ENCODE peak calls at places on chromosomes 16 and 17, in seven cellular contexts. D is AG10803, A is lower leg skin, E is K562, B is heart left ventricle, J is body of pancreas, P is mesendoderm. F is an unnamed sample.

GRCh38 chr16:71927383-71927782 is 32.1 kb downstream of the IST1 start:
- DNase-seq in D (peak), B (peak), J (peak), E (no peak), A (peak), P (peak), F (peak)

GRCh38 chr16:89119161-89119621 is 25.5 kb downstream of the ACSF3 start:
- DNase-seq in J (no peak), E (no peak), P (no peak), D (no peak), B (no peak), A (no peak), F (no peak)

GRCh38 chr17:75888484-75888883 is 8.3 kb downstream of the TRIM65 start:
- DNase-seq in D (no peak), E (no peak), B (no peak), J (no peak), P (no peak), A (no peak), F (no peak)

GRCh38 chr17:38676706-38677504 is 2.1 kb upstream of the EPOP start:
- DNase-seq in A (peak), D (peak), E (peak), P (peak), B (peak), J (peak), F (peak)

GRCh38 chr16:56789360-56789759 is 59.4 kb downstream of the NUP93 start:
- DNase-seq in J (peak), E (no peak), A (peak), P (peak), D (peak), B (peak), F (no peak)

GRCh38 chr17:75059369-75060345 is 12.6 kb downstream of the KCTD2 start:
- DNase-seq in E (no peak), B (peak), D (peak), J (peak), A (no peak), P (peak), F (no peak)

GRCh38 chr17:65865715-65866425 is 304.4 kb upstream of the AXIN2 start:
- DNase-seq in E (no peak), J (no peak), D (no peak), P (no peak), A (no peak), B (no peak), F (no peak)

GRCh38 chr16:82192665-82193064 is 22.6 kb upstream of the MPHOSPH6 start:
- DNase-seq in A (no peak), P (no peak), J (peak), D (peak), E (no peak), B (no peak), F (peak)

GRCh38 chr17:73932216-73932749 is 271.2 kb upstream of the RPL38 start:
- DNase-seq in J (no peak), E (no peak), B (no peak), A (no peak), D (no peak), P (no peak), F (no peak)

GRCh38 chr16:89313583-89313982 is 96.1 kb downstream of the ZNF778 start:
- DNase-seq in J (peak), A (no peak), D (no peak), E (no peak), B (no peak), P (no peak), F (no peak)

GRCh38 chr17:18002171-18002570 is 29.5 kb downstream of the DRC3 start:
- DNase-seq in P (no peak), D (peak), J (no peak), B (no peak), A (no peak), E (no peak), F (no peak)

GRCh38 chr16:87705780-87706277 is 60.0 kb downstream of the KLHDC4 start:
- DNase-seq in A (no peak), P (no peak), B (no peak), J (peak), D (no peak), E (no peak), F (no peak)

GRCh38 chr17:50541916-50542688 is 4.9 kb upstream of the SPATA20 start:
- DNase-seq in A (peak), B (peak), P (peak), J (peak), E (peak), D (peak), F (peak)

GRCh38 chr17:7544911-7545310 is 3.9 kb upstream of the TNFSF12 start:
- DNase-seq in J (no peak), A (no peak), D (no peak), E (no peak), P (no peak), B (no peak), F (no peak)

GRCh38 chr16:68281368-68282063 is 17.2 kb downstream of the SLC7A6 start:
- DNase-seq in E (no peak), J (no peak), P (no peak), D (no peak), A (no peak), B (no peak), F (no peak)

GRCh38 chr16:11250786-11251524 is 5.0 kb downstream of the SOCS1 start:
- DNase-seq in J (no peak), E (no peak), B (no peak), A (no peak), D (no peak), P (no peak), F (no peak)

GRCh38 chr17:80260791-80261158 is at the start of gene RNF213:
- DNase-seq in D (peak), A (no peak), J (peak), P (peak), B (peak), E (peak), F (no peak)

GRCh38 chr17:40100419-40100668 is at the start of gene NR1D1:
- DNase-seq in B (no peak), P (no peak), D (no peak), A (no peak), E (no peak), J (no peak), F (no peak)

GRCh38 chr17:48023408-48024148 is 14.0 kb downstream of the COPZ2 start:
- DNase-seq in J (peak), A (peak), B (peak), E (no peak), P (peak), D (peak), F (no peak)

GRCh38 chr17:37079735-37080134 is 131.0 kb downstream of the AATF start:
- DNase-seq in A (no peak), J (no peak), D (peak), E (no peak), B (no peak), P (no peak), F (peak)

GRCh38 chr17:73952136-73952497 is 251.4 kb upstream of the RPL38 start:
- DNase-seq in E (no peak), D (no peak), B (no peak), J (no peak), P (no peak), A (no peak), F (no peak)

GRCh38 chr17:18042969-18043368 is 3.8 kb downstream of the GID4 start:
- DNase-seq in D (no peak), E (no peak), A (no peak), J (no peak), P (no peak), B (no peak), F (no peak)

GRCh38 chr17:65594585-65594940 is 33.1 kb upstream of the AXIN2 start:
- DNase-seq in P (no peak), E (no peak), D (peak), J (no peak), A (no peak), B (no peak), F (no peak)

GRCh38 chr16:84597518-84598390 is 20.1 kb downstream of the COTL1 start:
- DNase-seq in A (no peak), D (no peak), B (no peak), P (no peak), J (peak), E (no peak), F (no peak)

GRCh38 chr16:84598391-84598750 is 19.5 kb downstream of the COTL1 start:
- DNase-seq in P (no peak), E (no peak), B (no peak), J (no peak), A (no peak), D (no peak), F (no peak)

GRCh38 chr16:84596801-84597517 is 20.9 kb downstream of the COTL1 start:
- DNase-seq in B (no peak), P (no peak), A (no peak), J (no peak), D (no peak), E (no peak), F (no peak)

GRCh38 chr16:84600343-84601229 is 17.3 kb downstream of the COTL1 start:
- DNase-seq in D (no peak), A (no peak), J (no peak), B (no peak), P (no peak), E (peak), F (no peak)

DNA sequence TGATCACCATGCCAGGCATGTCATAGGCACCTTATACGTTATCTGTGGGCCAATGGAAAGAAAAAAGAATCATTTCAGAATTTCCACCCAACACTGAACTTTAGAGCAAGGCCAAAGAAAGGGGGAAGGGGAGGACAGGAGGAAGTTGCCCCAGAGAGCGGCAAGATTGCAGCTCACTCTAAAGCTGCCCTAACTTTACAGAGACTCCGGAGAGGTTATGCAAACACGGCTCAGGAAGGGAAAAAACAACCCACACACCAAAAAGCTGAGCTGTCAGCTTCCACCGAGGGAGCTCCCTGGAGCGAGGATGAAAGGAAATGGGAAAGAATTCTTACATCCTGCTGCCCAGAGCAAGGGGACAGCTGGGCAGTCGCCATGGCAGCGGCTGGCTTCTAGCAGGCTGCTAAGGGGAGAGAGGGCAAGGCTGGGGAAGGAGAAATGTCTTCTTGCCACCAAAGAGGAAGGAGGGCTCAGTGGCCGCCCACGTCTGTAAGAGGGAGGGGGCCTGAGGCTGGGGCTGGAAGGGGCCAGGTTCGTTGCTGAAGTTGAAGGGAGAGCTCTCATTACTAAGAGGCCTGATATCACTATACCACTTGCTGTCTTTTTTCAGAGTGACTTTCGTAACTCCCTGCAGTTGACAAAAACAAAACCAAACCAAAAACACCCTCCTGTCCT is 18.2 kb downstream of the COTL1 start:
- DNase-seq in D (peak), A (peak), B (peak), P (peak), E (no peak), J (peak), F (peak)
- H3K4me3 ChIP-seq in D (peak), A (no peak), B (no peak), P (no peak), E (no peak), J (no peak), F (peak)

GRCh38 chr17:19248923-19249574 is 11.9 kb downstream of the EPN2 start:
- DNase-seq in A (no peak), B (peak), E (peak), P (no peak), D (peak), J (peak), F (peak)
- H3K4me3 ChIP-seq in A (no peak), B (no peak), E (no peak), P (no peak), D (no peak), J (no peak), F (no peak)

GRCh38 chr17:20066253-20066652 is 57.1 kb downstream of the SPECC1 start:
- DNase-seq in P (no peak), B (peak), J (peak), D (peak), E (no peak), A (peak), F (peak)

GRCh38 chr17:20068445-20068844 is 59.3 kb downstream of the SPECC1 start:
- DNase-seq in B (no peak), A (no peak), J (no peak), E (no peak), P (no peak), D (no peak), F (no peak)

GRCh38 chr17:20059728-20060188 is 50.6 kb downstream of the SPECC1 start:
- DNase-seq in B (no peak), A (no peak), D (peak), J (no peak), E (peak), P (no peak), F (no peak)

GRCh38 chr17:20063665-20064648 is 54.8 kb downstream of the SPECC1 start:
- DNase-seq in A (peak), D (peak), E (no peak), P (no peak), J (peak), B (peak), F (peak)
- H3K4me3 ChIP-seq in A (no peak), D (peak), E (no peak), P (no peak), J (no peak), B (no peak), F (no peak)

DNA sequence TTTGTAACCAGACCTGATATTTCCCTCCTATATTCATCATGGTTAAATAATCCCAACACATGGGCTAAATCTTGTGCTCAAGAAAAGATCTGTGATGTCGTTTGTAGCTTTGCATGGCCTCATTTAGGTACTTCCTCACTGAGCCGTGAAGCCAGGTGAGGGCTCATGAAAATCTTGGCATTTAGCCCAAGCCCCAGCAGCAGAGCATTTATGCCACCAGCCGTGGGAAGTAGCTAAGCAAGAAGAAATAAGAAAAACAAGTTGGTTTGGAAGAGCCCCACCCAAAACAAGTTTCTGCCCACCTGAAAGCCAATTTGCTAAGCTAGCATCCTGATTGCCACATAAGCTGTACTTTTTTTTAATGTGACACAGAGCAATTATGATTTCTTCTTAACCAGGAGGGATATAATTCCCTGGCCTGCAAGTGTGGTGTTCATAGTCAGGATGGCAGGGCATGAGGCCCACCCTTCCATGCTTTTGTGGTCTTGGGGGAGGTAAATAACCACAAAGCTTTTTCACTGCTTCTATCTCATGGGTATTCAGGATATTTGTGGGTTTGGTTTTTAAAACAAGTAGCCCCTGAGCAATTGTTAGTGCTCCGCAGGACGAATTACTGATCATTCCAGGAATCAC is 10.5 kb downstream of the TMIGD1 start:
- DNase-seq in A (no peak), J (no peak), D (no peak), B (no peak), E (no peak), P (no peak), F (no peak)
- H3K4me3 ChIP-seq in A (no peak), J (no peak), D (no peak), B (no peak), E (no peak), P (no peak), F (no peak)

DNA sequence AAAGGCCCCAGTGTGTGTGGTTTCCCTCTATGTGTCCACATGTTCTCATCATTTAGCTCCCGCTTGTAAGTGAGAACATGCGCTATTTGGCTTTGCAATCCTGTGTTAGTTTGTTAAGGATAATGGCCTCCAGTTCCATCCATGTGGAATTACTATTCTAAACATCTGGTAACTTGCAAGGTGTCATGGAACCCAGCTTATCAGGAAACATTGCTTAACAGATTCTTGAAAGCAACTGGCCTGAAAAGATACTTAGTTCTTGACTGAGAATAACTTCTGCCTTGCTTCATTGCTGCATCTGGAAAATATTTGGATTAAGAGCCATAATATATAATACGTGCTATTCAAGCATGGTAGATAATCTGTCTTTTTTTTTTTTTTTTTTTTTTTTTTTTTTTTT is 27.8 kb downstream of the PAFAH1B1 start:
- DNase-seq in J (no peak), A (no peak), P (no peak), B (no peak), D (no peak), E (no peak), F (no peak)
- H3K4me3 ChIP-seq in J (no peak), A (no peak), P (no peak), B (no peak), D (no peak), E (no peak), F (no peak)